ENCODE peak calls at places on chromosome 16, in four cellular contexts. D is NCI-H1105, I is EL, P is activated T-cell treated with anti-CD3 and anti-CD28 coated beads for 1 hour. Z is an unnamed sample.

GRCh38 chr16:67101683-67102082 is 8.1 kb upstream of the PHAF1 start:
- DNase-seq in P (no peak), D (no peak), I (peak), Z (no peak)

GRCh38 chr16:528111-529011 is 849 bp downstream of the CAPN15 start:
- DNase-seq in D (no peak), P (no peak), I (peak), Z (no peak)

GRCh38 chr16:74107795-74108610 is 188.6 kb upstream of the PSMD7 start:
- DNase-seq in D (no peak), I (peak), P (no peak), Z (peak)

GRCh38 chr16:66539628-66540469 is 10.1 kb downstream of the TK2 start:
- DNase-seq in D (no peak), P (no peak), I (no peak), Z (peak)

GRCh38 chr16:80804451-80805383 is at the start of gene CDYL2:
- DNase-seq in P (peak), I (peak), D (no peak), Z (no peak)

GRCh38 chr16:56558024-56558747 is 6.7 kb upstream of the MT4 start:
- DNase-seq in P (no peak), I (peak), D (peak), Z (peak)

GRCh38 chr16:57208926-57209325 is 22.8 kb downstream of the RSPRY1 start:
- DNase-seq in I (no peak), P (no peak), D (no peak), Z (no peak)

GRCh38 chr16:29961479-29962343 is at the start of gene TMEM219:
- DNase-seq in P (peak), I (peak), D (peak), Z (peak)

GRCh38 chr16:38941-39892 is 14.2 kb downstream of the POLR3K start:
- DNase-seq in I (no peak), D (no peak), P (peak), Z (no peak)

GRCh38 chr16:47873434-47873833 is 282.4 kb downstream of the ABCC12 start:
- DNase-seq in P (no peak), D (no peak), I (no peak), Z (no peak)

GRCh38 chr16:64440421-64440831 is 681.4 kb downstream of the CDH11 start:
- DNase-seq in D (no peak), P (no peak), I (peak), Z (peak)

GRCh38 chr16:24151482-24151939 is 104.6 kb upstream of the CACNG3 start:
- DNase-seq in P (no peak), D (no peak), I (no peak), Z (no peak)

GRCh38 chr16:88392111-88392510 is 9.4 kb downstream of the ZNF469 start:
- DNase-seq in I (no peak), D (no peak), P (no peak), Z (no peak)

GRCh38 chr16:30715777-30716445 is 16.9 kb downstream of the SRCAP start:
- DNase-seq in D (no peak), P (no peak), I (peak), Z (peak)

GRCh38 chr16:29321000-29321393 is 85.5 kb downstream of the NPIPB11 start:
- DNase-seq in D (no peak), I (no peak), P (no peak), Z (no peak)

GRCh38 chr16:59684911-59685310 is 950.8 kb upstream of the GOT2 start:
- DNase-seq in D (no peak), P (no peak), I (peak), Z (no peak)

GRCh38 chr16:75296606-75297005 is 45.2 kb upstream of the BCAR1 start:
- DNase-seq in D (no peak), P (no peak), I (peak), Z (peak)

GRCh38 chr16:275786-276232 is at the start of gene RGS11:
- DNase-seq in P (no peak), D (no peak), I (no peak), Z (no peak)

GRCh38 chr16:22214893-22215292 is 8.8 kb downstream of the EEF2K start:
- DNase-seq in P (no peak), D (no peak), I (no peak), Z (no peak)

GRCh38 chr16:2486645-2487516 is 12.0 kb downstream of the TBC1D24 start:
- DNase-seq in P (peak), D (no peak), I (no peak), Z (no peak)

GRCh38 chr16:82329504-82330192 is 159.6 kb upstream of the MPHOSPH6 start:
- DNase-seq in P (no peak), I (no peak), D (peak), Z (no peak)

GRCh38 chr16:68230176-68230571 is 5.8 kb downstream of the ESRP2 start:
- DNase-seq in D (no peak), I (no peak), P (no peak), Z (no peak)

GRCh38 chr16:58280846-58281301 is 14.0 kb downstream of the PRSS54 start:
- DNase-seq in I (peak), P (no peak), D (no peak), Z (no peak)

GRCh38 chr16:60151987-60152386 is 1417.9 kb upstream of the GOT2 start:
- DNase-seq in P (no peak), D (no peak), I (peak), Z (no peak)

GRCh38 chr16:10981697-10982216 is 37.4 kb downstream of the CLEC16A start:
- DNase-seq in I (no peak), D (no peak), P (no peak), Z (no peak)

GRCh38 chr16:84786605-84787302 is 33.0 kb upstream of the CRISPLD2 start:
- DNase-seq in D (peak), P (no peak), I (no peak), Z (no peak)